ENCODE peak calls at places on chromosomes 11 and 22, in seven cellular contexts. H, V, Q, P, B, E and N are unnamed samples.

GRCh38 chr22:24433868-24434471 is 6.6 kb downstream of the ADORA2A start:
- DNase-seq in H (no peak), V (no peak), P (peak), B (peak), Q (peak), E (no peak), N (no peak)

GRCh38 chr11:45048870-45049825 is 97.3 kb upstream of the PRDM11 start:
- DNase-seq in V (no peak), Q (peak), B (no peak), H (no peak), P (no peak), E (peak), N (peak)

GRCh38 chr22:44399906-44400762 is 87.4 kb upstream of the SHISAL1 start:
- DNase-seq in E (no peak), P (peak), H (no peak), V (no peak), B (no peak), Q (no peak), N (no peak)

GRCh38 chr11:2208691-2209369 is 37.2 kb upstream of the TH start:
- DNase-seq in Q (no peak), B (no peak), P (peak), E (peak), V (no peak), H (peak), N (no peak)

GRCh38 chr11:16372355-16372754 is 16.0 kb upstream of the SOX6 start:
- DNase-seq in E (no peak), H (no peak), B (no peak), Q (no peak), P (no peak), V (no peak), N (no peak)

GRCh38 chr22:18991828-18992442 is 55.8 kb upstream of the PRODH start:
- DNase-seq in H (no peak), E (no peak), Q (no peak), B (no peak), V (no peak), P (no peak), N (no peak)

GRCh38 chr11:121586727-121587126 is 134.0 kb upstream of the SORL1-AS1 start:
- DNase-seq in P (no peak), Q (no peak), V (no peak), E (no peak), H (no peak), B (no peak), N (no peak)

GRCh38 chr22:35128637-35129036 is 62.7 kb downstream of the ISX start:
- DNase-seq in Q (no peak), E (no peak), V (peak), P (no peak), B (no peak), H (no peak), N (no peak)

GRCh38 chr11:2827792-2828191 is 57.8 kb downstream of the CDKN1C start:
- DNase-seq in V (no peak), B (no peak), E (peak), H (peak), P (peak), Q (no peak), N (no peak)

GRCh38 chr11:23991140-23991539 is 505.7 kb upstream of the LUZP2 start:
- DNase-seq in V (no peak), H (no peak), E (no peak), B (peak), P (no peak), Q (peak), N (peak)

GRCh38 chr11:28461338-28461737 is 353.1 kb downstream of the METTL15 start:
- DNase-seq in E (no peak), P (no peak), Q (peak), H (no peak), V (no peak), B (peak), N (peak)

GRCh38 chr22:23225337-23225723 is 45.0 kb downstream of the BCR start:
- DNase-seq in Q (no peak), E (no peak), H (peak), V (no peak), P (no peak), B (no peak), N (no peak)

GRCh38 chr11:86940122-86940777 is 14.9 kb downstream of the FZD4 start:
- DNase-seq in P (no peak), B (peak), V (no peak), H (no peak), Q (peak), E (peak), N (peak)

GRCh38 chr22:27986937-27987336 is 67.9 kb upstream of the PITPNB start:
- DNase-seq in H (no peak), Q (no peak), V (no peak), B (no peak), E (no peak), P (no peak), N (no peak)

GRCh38 chr22:40395607-40396006 is 25.2 kb downstream of the SGSM3 start:
- DNase-seq in V (no peak), E (no peak), B (no peak), Q (no peak), H (no peak), P (no peak), N (no peak)

GRCh38 chr11:120105576-120105975 is 32.3 kb downstream of the TRIM29 start:
- DNase-seq in E (no peak), P (no peak), B (no peak), V (no peak), H (no peak), Q (no peak), N (no peak)

GRCh38 chr11:11977206-11977938 is 31.1 kb downstream of the DKK3 start:
- DNase-seq in B (peak), H (no peak), P (peak), V (no peak), Q (peak), E (peak), N (peak)

GRCh38 chr22:48881326-48881980 is 946.2 kb downstream of the BRD1 start:
- DNase-seq in H (peak), B (no peak), V (no peak), E (peak), Q (no peak), P (peak), N (no peak)

GRCh38 chr11:105164226-105164625 is 24.7 kb upstream of the CARD18 start:
- DNase-seq in P (no peak), V (no peak), Q (no peak), H (no peak), B (no peak), E (no peak), N (peak)

GRCh38 chr11:14645247-14645912 is 1.8 kb downstream of the PDE3B start:
- DNase-seq in B (peak), H (no peak), E (no peak), V (no peak), Q (peak), P (no peak), N (no peak)

GRCh38 chr11:43557553-43558031 is 122.9 kb upstream of the HSD17B12 start:
- DNase-seq in P (no peak), E (no peak), H (no peak), V (no peak), B (peak), Q (peak), N (no peak)

GRCh38 chr11:81915045-81915444 is 818.6 kb downstream of the FAM181B start:
- DNase-seq in Q (peak), H (no peak), E (no peak), P (no peak), B (no peak), V (no peak), N (no peak)

GRCh38 chr11:335779-336665 is 15.4 kb upstream of the IFITM3 start:
- DNase-seq in V (no peak), P (no peak), B (peak), Q (no peak), H (no peak), E (no peak), N (peak)

GRCh38 chr11:73163638-73164174 is 21.6 kb upstream of the FCHSD2 start:
- DNase-seq in P (no peak), H (no peak), V (no peak), B (no peak), Q (no peak), E (no peak), N (no peak)

GRCh38 chr11:31940396-31941037 is 129.4 kb upstream of the PAX6 start:
- DNase-seq in Q (peak), V (no peak), H (no peak), E (peak), P (no peak), B (no peak), N (peak)

GRCh38 chr11:48017105-48017874 is 36.9 kb downstream of the PTPRJ start:
- DNase-seq in H (no peak), P (no peak), E (no peak), Q (no peak), V (no peak), B (no peak), N (no peak)

GRCh38 chr11:64341851-64342791 is 2.1 kb downstream of the CCDC88B start:
- DNase-seq in P (peak), E (peak), B (peak), Q (peak), H (peak), V (peak), N (peak)
- TF ChIP-seq CTCF in P (peak), E (peak), B (peak), Q (peak), H (peak), V (peak), N (peak)

GRCh38 chr11:71201231-71201630 is 51.1 kb downstream of the SHANK2 start:
- DNase-seq in Q (no peak), E (no peak), B (no peak), H (peak), P (no peak), V (no peak), N (no peak)
- H3K4me3 ChIP-seq in Q (no peak), E (no peak), B (no peak), H (no peak), P (no peak), V (no peak), N (no peak)

DNA sequence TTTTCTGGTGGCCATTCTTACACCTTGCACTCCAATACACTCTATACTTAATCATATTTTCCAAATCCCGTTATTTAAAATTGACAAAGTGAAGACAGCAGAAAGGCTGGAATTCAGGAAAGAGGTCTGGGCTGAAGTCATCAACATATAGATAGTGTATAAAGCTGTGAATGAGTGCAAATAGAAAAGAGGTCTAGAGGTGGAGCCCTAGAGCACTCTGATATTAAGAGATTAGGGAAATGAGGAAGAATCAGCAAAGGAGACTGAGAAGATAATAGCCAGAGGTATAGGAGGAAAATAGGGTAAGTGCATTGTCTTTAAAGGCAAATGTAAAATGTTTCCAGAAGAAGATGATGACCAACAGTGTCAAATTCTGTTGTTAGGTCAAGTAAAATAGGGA is 7.9 kb downstream of the CTR9 start:
- DNase-seq in B (peak), E (no peak), H (no peak), Q (no peak), V (no peak), P (no peak), N (no peak)
- TF ChIP-seq CTCF in B (peak), E (no peak), H (no peak), Q (peak), V (no peak), P (no peak), N (no peak)

GRCh38 chr22:46362221-46362933 is 26.9 kb downstream of the TRMU start:
- DNase-seq in E (no peak), H (peak), P (no peak), Q (no peak), B (no peak), V (peak), N (peak)

GRCh38 chr22:46362934-46363515 is 27.5 kb downstream of the TRMU start:
- DNase-seq in V (no peak), B (no peak), H (peak), P (no peak), E (no peak), Q (no peak), N (no peak)

GRCh38 chr22:46364341-46365165 is 29.0 kb downstream of the TRMU start:
- DNase-seq in H (peak), V (no peak), B (no peak), Q (no peak), E (no peak), P (no peak), N (no peak)

GRCh38 chr22:46365166-46365624 is 29.7 kb downstream of the TRMU start:
- DNase-seq in Q (no peak), E (no peak), H (peak), P (no peak), B (no peak), V (no peak), N (no peak)

DNA sequence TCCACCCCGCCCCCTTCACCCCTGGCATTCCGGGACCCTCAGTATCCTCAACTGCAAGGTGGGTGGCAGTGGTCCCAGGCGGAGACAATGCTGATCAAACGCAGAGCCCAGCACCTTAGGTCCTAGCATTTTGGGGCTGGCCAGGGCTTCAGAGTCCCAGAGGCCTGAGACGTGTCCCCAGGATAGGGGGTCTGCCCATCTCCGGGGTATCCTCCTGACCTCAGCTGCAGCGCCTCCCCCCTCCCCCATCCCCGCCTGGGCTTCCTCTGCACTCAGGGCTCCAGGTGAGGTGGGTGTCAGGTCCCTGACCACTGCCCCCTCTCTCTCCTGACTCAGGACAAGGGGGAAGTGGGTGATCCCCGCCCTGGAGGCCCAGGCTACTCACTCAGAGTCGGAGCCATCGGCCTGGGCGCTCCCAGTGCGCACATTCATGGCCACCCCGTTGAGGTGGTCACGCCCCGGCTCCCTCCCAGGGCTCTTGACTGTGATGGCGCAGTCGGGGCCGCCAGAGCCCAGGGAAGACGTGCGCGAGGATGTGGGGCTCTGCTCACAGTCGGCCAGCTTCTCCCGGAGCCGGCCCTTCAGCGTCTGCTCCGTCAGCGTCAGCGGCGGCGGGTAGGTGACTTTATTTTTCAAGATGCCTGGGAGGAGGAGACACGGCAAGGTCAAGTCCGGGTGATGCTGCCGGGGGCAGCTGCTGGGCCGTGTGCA is 28.3 kb downstream of the TRMU start:
- DNase-seq in H (peak), Q (no peak), B (no peak), V (no peak), P (no peak), E (no peak), N (no peak)
- H3K4me3 ChIP-seq in H (no peak), Q (no peak), B (no peak), V (no peak), P (no peak), E (no peak), N (no peak)

DNA sequence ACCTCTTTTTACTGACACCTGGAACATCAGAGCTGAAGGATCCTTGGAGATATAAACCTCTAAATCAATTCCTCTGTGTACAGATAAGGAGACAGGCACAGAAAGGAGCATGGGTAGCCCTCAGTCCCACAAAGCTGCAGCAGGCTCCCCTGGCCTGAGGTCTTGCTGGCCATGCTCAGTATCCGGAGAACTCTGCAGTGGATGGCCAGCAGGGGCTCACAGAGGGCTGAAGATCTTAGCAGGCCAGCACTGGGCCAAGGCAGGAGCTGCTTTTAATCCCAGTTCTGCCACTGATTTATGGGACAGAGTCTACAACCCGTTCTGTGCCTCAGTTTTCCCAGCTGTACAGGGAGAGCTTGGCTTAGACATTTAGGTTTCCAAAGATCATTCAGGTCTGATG is 52.6 kb upstream of the LRRC32 start:
- DNase-seq in Q (no peak), P (no peak), E (no peak), V (no peak), H (no peak), B (no peak), N (no peak)
- TF ChIP-seq CTCF in Q (peak), P (no peak), E (no peak), V (no peak), H (no peak), B (no peak), N (no peak)

GRCh38 chr22:37373451-37373850 is 53.8 kb downstream of the ELFN2 start:
- DNase-seq in P (no peak), V (no peak), Q (no peak), E (no peak), B (no peak), H (no peak), N (no peak)
- H3K4me3 ChIP-seq in P (no peak), V (no peak), Q (no peak), E (no peak), B (no peak), H (no peak), N (no peak)

GRCh38 chr11:114395776-114396175 is 4.5 kb downstream of the C11orf71 start:
- DNase-seq in P (no peak), B (peak), Q (no peak), V (no peak), E (no peak), H (no peak), N (no peak)
- TF ChIP-seq CTCF in P (peak), B (peak), Q (peak), V (peak), E (peak), H (no peak), N (peak)